ENCODE peak calls at places on chromosomes 11 and 22, in ten cellular contexts. One of them, this sample, is unnamed.

GRCh38 chr11:96341237-96342130 is 1.5 kb downstream of the MAML2 start:
- DNase-seq in HCT116: no peak
- DNase-seq in neural progenitor cell: peak; percentile 72
- DNase-seq in mammary epithelial cell: peak; percentile 46
- DNase-seq in GM23338: peak; percentile 56
- DNase-seq in GM23248: peak; percentile 65
- DNase-seq in GM12878: no peak
- DNase-seq in hepatocyte: peak; percentile 57
- DNase-seq in astrocyte: no peak
- DNase-seq in PC-3: peak; percentile 52
- DNase-seq in this sample: peak; percentile 35

GRCh38 chr11:88363004-88363403 is 25.5 kb upstream of the CTSC start:
- DNase-seq in HCT116: no peak
- DNase-seq in neural progenitor cell: no peak
- DNase-seq in mammary epithelial cell: no peak
- DNase-seq in GM23338: no peak
- DNase-seq in GM23248: no peak
- DNase-seq in GM12878: no peak
- DNase-seq in hepatocyte: no peak
- DNase-seq in astrocyte: no peak
- DNase-seq in PC-3: no peak
- DNase-seq in this sample: no peak

GRCh38 chr11:73372371-73372993 is 3.7 kb upstream of the RELT start:
- DNase-seq in HCT116: peak; percentile 21
- DNase-seq in neural progenitor cell: peak; percentile 50
- DNase-seq in mammary epithelial cell: no peak
- DNase-seq in GM23338: peak; percentile 75
- DNase-seq in GM23248: peak; percentile 63
- DNase-seq in GM12878: no peak
- DNase-seq in hepatocyte: no peak
- DNase-seq in astrocyte: no peak
- DNase-seq in PC-3: peak; percentile 44
- DNase-seq in this sample: no peak

GRCh38 chr11:30019481-30019880 is 2.7 kb upstream of the KCNA4 start:
- DNase-seq in HCT116: no peak
- DNase-seq in neural progenitor cell: no peak
- DNase-seq in mammary epithelial cell: no peak
- DNase-seq in GM23338: no peak
- DNase-seq in GM23248: no peak
- DNase-seq in GM12878: no peak
- DNase-seq in hepatocyte: no peak
- DNase-seq in astrocyte: no peak
- DNase-seq in PC-3: no peak
- DNase-seq in this sample: no peak

GRCh38 chr22:20904008-20904979 is 12.9 kb upstream of the CRKL start:
- DNase-seq in HCT116: peak; percentile 22
- DNase-seq in neural progenitor cell: no peak
- DNase-seq in mammary epithelial cell: peak; percentile 98
- DNase-seq in GM23338: no peak
- DNase-seq in GM23248: peak; percentile 99
- DNase-seq in GM12878: no peak
- DNase-seq in hepatocyte: peak; percentile 66
- DNase-seq in astrocyte: peak; percentile 94
- DNase-seq in PC-3: peak; percentile 91
- DNase-seq in this sample: no peak

GRCh38 chr11:11270236-11270775 is 82.7 kb downstream of the CSNK2A3 start:
- DNase-seq in HCT116: no peak
- DNase-seq in neural progenitor cell: no peak
- DNase-seq in mammary epithelial cell: no peak
- DNase-seq in GM23338: no peak
- DNase-seq in GM23248: no peak
- DNase-seq in GM12878: no peak
- DNase-seq in hepatocyte: no peak
- DNase-seq in astrocyte: no peak
- DNase-seq in PC-3: no peak
- DNase-seq in this sample: no peak

GRCh38 chr11:2393941-2394817 is 6.4 kb upstream of the TSSC4 start:
- DNase-seq in HCT116: no peak
- DNase-seq in neural progenitor cell: no peak
- DNase-seq in mammary epithelial cell: no peak
- DNase-seq in GM23338: no peak
- DNase-seq in GM23248: no peak
- DNase-seq in GM12878: no peak
- DNase-seq in hepatocyte: no peak
- DNase-seq in astrocyte: no peak
- DNase-seq in PC-3: no peak
- DNase-seq in this sample: no peak

GRCh38 chr22:39308614-39309363 is 10.6 kb downstream of the RPL3 start:
- DNase-seq in HCT116: peak; percentile 92
- DNase-seq in neural progenitor cell: no peak
- DNase-seq in mammary epithelial cell: peak; percentile 89
- DNase-seq in GM23338: peak; percentile 48
- DNase-seq in GM23248: peak; percentile 98
- DNase-seq in GM12878: no peak
- DNase-seq in hepatocyte: peak; percentile 83
- DNase-seq in astrocyte: peak; percentile 86
- DNase-seq in PC-3: peak; percentile 89
- DNase-seq in this sample: no peak

GRCh38 chr11:75371930-75372876 is 20.7 kb upstream of the ARRB1 start:
- DNase-seq in HCT116: no peak
- DNase-seq in neural progenitor cell: no peak
- DNase-seq in mammary epithelial cell: no peak
- DNase-seq in GM23338: no peak
- DNase-seq in GM23248: peak; percentile 68
- DNase-seq in GM12878: no peak
- DNase-seq in hepatocyte: peak; percentile 68
- DNase-seq in astrocyte: no peak
- DNase-seq in PC-3: peak; percentile 97
- DNase-seq in this sample: no peak

GRCh38 chr22:19942071-19942885 is 660 bp upstream of the TXNRD2 start:
- DNase-seq in HCT116: no peak
- DNase-seq in neural progenitor cell: no peak
- DNase-seq in mammary epithelial cell: no peak
- DNase-seq in GM23338: no peak
- DNase-seq in GM23248: peak; percentile 82
- DNase-seq in GM12878: no peak
- DNase-seq in hepatocyte: no peak
- DNase-seq in astrocyte: peak; percentile 69
- DNase-seq in PC-3: no peak
- DNase-seq in this sample: peak; percentile 55

GRCh38 chr11:109302591-109303334 is 119.2 kb upstream of the C11orf87 start:
- DNase-seq in HCT116: no peak
- DNase-seq in neural progenitor cell: no peak
- DNase-seq in mammary epithelial cell: no peak
- DNase-seq in GM23338: no peak
- DNase-seq in GM23248: no peak
- DNase-seq in GM12878: no peak
- DNase-seq in hepatocyte: no peak
- DNase-seq in astrocyte: peak; percentile 4
- DNase-seq in PC-3: no peak
- DNase-seq in this sample: no peak

GRCh38 chr11:117582491-117582890 is 214.5 kb downstream of the DSCAML1 start:
- DNase-seq in HCT116: no peak
- DNase-seq in neural progenitor cell: no peak
- DNase-seq in mammary epithelial cell: no peak
- DNase-seq in GM23338: no peak
- DNase-seq in GM23248: no peak
- DNase-seq in GM12878: no peak
- DNase-seq in hepatocyte: no peak
- DNase-seq in astrocyte: no peak
- DNase-seq in PC-3: no peak
- DNase-seq in this sample: no peak

GRCh38 chr11:79263001-79263400 is 177.8 kb downstream of the TENM4 start:
- DNase-seq in HCT116: no peak
- DNase-seq in neural progenitor cell: no peak
- DNase-seq in mammary epithelial cell: no peak
- DNase-seq in GM23338: no peak
- DNase-seq in GM23248: no peak
- DNase-seq in GM12878: no peak
- DNase-seq in hepatocyte: no peak
- DNase-seq in astrocyte: no peak
- DNase-seq in PC-3: no peak
- DNase-seq in this sample: no peak

GRCh38 chr11:128625766-128626165 is 38.4 kb upstream of the ETS1 start:
- DNase-seq in HCT116: no peak
- DNase-seq in neural progenitor cell: no peak
- DNase-seq in mammary epithelial cell: no peak
- DNase-seq in GM23338: no peak
- DNase-seq in GM23248: no peak
- DNase-seq in GM12878: no peak
- DNase-seq in hepatocyte: no peak
- DNase-seq in astrocyte: no peak
- DNase-seq in PC-3: no peak
- DNase-seq in this sample: no peak

GRCh38 chr11:134905513-134905912 is 493.5 kb upstream of the B3GAT1 start:
- DNase-seq in HCT116: no peak
- DNase-seq in neural progenitor cell: no peak
- DNase-seq in mammary epithelial cell: no peak
- DNase-seq in GM23338: no peak
- DNase-seq in GM23248: no peak
- DNase-seq in GM12878: no peak
- DNase-seq in hepatocyte: no peak
- DNase-seq in astrocyte: no peak
- DNase-seq in PC-3: no peak
- DNase-seq in this sample: no peak

GRCh38 chr22:41989246-41989645 is 9.3 kb upstream of the WBP2NL start:
- DNase-seq in HCT116: no peak
- DNase-seq in neural progenitor cell: no peak
- DNase-seq in mammary epithelial cell: no peak
- DNase-seq in GM23338: no peak
- DNase-seq in GM23248: no peak
- DNase-seq in GM12878: no peak
- DNase-seq in hepatocyte: no peak
- DNase-seq in astrocyte: no peak
- DNase-seq in PC-3: no peak
- DNase-seq in this sample: no peak

GRCh38 chr22:44449061-44449682 is 48.9 kb downstream of the RTL6 start:
- DNase-seq in HCT116: no peak
- DNase-seq in neural progenitor cell: no peak
- DNase-seq in mammary epithelial cell: peak; percentile 87
- DNase-seq in GM23338: no peak
- DNase-seq in GM23248: peak; percentile 95
- DNase-seq in GM12878: no peak
- DNase-seq in hepatocyte: peak; percentile 49
- DNase-seq in astrocyte: peak; percentile 92
- DNase-seq in PC-3: peak; percentile 89
- DNase-seq in this sample: no peak

GRCh38 chr11:68839953-68840641 is 1.6 kb downstream of the CPT1A start:
- DNase-seq in HCT116: no peak
- DNase-seq in neural progenitor cell: peak; percentile 18
- DNase-seq in mammary epithelial cell: no peak
- DNase-seq in GM23338: peak; percentile 76
- DNase-seq in GM23248: peak; percentile 53
- DNase-seq in GM12878: no peak
- DNase-seq in hepatocyte: no peak
- DNase-seq in astrocyte: no peak
- DNase-seq in PC-3: peak; percentile 53
- DNase-seq in this sample: peak; percentile 51
- H3K27me3 ChIP-seq in HCT116: no peaks in the 10 kb centered on the region
- H3K27me3 ChIP-seq in neural progenitor cell: peaks cover 100% of the 10 kb centered on the region
- H3K27me3 ChIP-seq in mammary epithelial cell: no peaks in the 10 kb centered on the region
- H3K27me3 ChIP-seq in GM23338: peaks cover 52% of the 10 kb centered on the region
- H3K27me3 ChIP-seq in GM23248: no peaks in the 10 kb centered on the region
- H3K27me3 ChIP-seq in GM12878: no peaks in the 10 kb centered on the region
- H3K27me3 ChIP-seq in hepatocyte: peaks cover 28% of the 10 kb centered on the region
- H3K27me3 ChIP-seq in astrocyte: peaks cover 23% of the 10 kb centered on the region
- H3K27me3 ChIP-seq in PC-3: no peaks in the 10 kb centered on the region
- H3K27me3 ChIP-seq in this sample: no peaks in the 10 kb centered on the region

DNA sequence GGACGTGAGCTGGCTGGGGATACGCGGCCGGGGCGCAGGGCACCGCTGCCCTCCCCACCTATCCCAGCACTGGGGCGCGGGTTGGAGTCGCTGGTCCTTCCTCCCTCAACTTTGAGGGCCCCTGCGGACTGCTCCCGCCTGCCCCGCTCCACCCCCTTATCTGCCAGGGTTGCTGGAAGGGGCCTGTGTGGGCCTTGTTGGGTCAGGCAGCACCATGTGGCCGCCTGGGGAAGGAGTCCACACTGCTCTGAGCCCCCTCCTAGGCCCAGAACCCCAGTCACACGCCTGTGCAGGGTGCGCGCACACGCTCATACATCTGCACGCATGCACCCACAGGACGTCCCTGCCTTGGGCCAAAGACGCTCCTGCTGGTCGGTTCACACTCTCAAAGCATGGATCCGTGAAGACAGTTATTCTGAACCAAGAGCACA is 595 bp downstream of the TUB start:
- DNase-seq in HCT116: no peak
- DNase-seq in neural progenitor cell: peak; percentile 37
- DNase-seq in mammary epithelial cell: no peak
- DNase-seq in GM23338: no peak
- DNase-seq in GM23248: peak; percentile 69
- DNase-seq in GM12878: no peak
- DNase-seq in hepatocyte: peak; percentile 19
- DNase-seq in astrocyte: no peak
- DNase-seq in PC-3: no peak
- DNase-seq in this sample: no peak
- TF ChIP-seq EZH2 in HCT116: no peak
- TF ChIP-seq EZH2 in neural progenitor cell: no peak
- TF ChIP-seq EZH2 in mammary epithelial cell: no peak
- TF ChIP-seq EZH2 in GM23338: no peak
- TF ChIP-seq EZH2 in GM23248: no peak
- TF ChIP-seq EZH2 in GM12878: no peak
- TF ChIP-seq EZH2 in hepatocyte: no peak
- TF ChIP-seq EZH2 in astrocyte: no peak
- TF ChIP-seq EZH2 in PC-3: no peak
- TF ChIP-seq EZH2 in this sample: no peak

GRCh38 chr22:30471616-30472318 is at the start of gene SEC14L3:
- DNase-seq in HCT116: no peak
- DNase-seq in neural progenitor cell: no peak
- DNase-seq in mammary epithelial cell: no peak
- DNase-seq in GM23338: no peak
- DNase-seq in GM23248: no peak
- DNase-seq in GM12878: no peak
- DNase-seq in hepatocyte: no peak
- DNase-seq in astrocyte: no peak
- DNase-seq in PC-3: no peak
- DNase-seq in this sample: no peak
- H3K27me3 ChIP-seq in HCT116: peaks cover 10% of the 10 kb centered on the region
- H3K27me3 ChIP-seq in neural progenitor cell: peaks cover 3% of the 10 kb centered on the region
- H3K27me3 ChIP-seq in mammary epithelial cell: no peaks in the 10 kb centered on the region
- H3K27me3 ChIP-seq in GM23338: no peaks in the 10 kb centered on the region
- H3K27me3 ChIP-seq in GM23248: peaks cover 10% of the 10 kb centered on the region
- H3K27me3 ChIP-seq in GM12878: peaks cover 2% of the 10 kb centered on the region
- H3K27me3 ChIP-seq in hepatocyte: peaks cover 6% of the 10 kb centered on the region
- H3K27me3 ChIP-seq in astrocyte: peaks cover 30% of the 10 kb centered on the region
- H3K27me3 ChIP-seq in PC-3: no peaks in the 10 kb centered on the region
- H3K27me3 ChIP-seq in this sample: peaks cover 9% of the 10 kb centered on the region

DNA sequence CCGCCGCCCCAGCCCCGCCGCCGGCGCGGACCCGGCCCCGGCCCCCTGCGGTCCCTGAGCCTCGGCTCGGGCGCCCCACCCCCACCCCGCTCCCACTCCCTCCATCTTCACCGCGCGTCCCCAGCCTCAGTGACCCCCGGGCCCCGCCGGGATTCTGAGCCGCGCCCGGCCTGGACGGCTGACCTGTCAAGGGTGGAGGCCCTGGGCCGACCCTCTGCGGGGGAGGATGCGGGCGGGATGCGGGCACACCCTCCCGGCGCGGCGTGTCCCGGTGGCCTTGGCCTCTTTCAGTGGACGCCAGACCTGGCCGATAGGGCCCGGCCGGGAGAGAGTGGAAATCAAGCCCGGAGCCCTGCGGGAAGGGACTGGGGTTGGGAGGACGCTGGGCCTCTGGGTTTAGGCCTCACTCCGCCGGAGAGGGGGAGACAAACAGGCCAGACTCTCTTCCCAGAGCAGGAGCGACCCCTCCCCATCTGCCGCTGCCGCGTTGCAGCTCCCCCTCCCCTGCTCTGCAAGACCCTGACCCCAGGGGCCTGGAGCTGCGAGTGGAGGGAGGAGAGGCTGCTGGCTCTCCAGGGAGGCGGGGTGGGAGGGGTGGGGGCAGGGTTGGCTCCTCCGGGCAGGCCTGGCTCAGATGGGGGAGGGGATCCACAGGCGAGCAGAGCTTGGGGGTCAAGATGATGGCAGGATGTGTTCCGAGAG is 525 bp downstream of the MAPK8IP2 start:
- DNase-seq in HCT116: no peak
- DNase-seq in neural progenitor cell: no peak
- DNase-seq in mammary epithelial cell: no peak
- DNase-seq in GM23338: no peak
- DNase-seq in GM23248: no peak
- DNase-seq in GM12878: no peak
- DNase-seq in hepatocyte: no peak
- DNase-seq in astrocyte: no peak
- DNase-seq in PC-3: no peak
- DNase-seq in this sample: no peak
- TF ChIP-seq EZH2 in HCT116: no peak
- TF ChIP-seq EZH2 in neural progenitor cell: peak; percentile 62
- TF ChIP-seq EZH2 in mammary epithelial cell: no peak
- TF ChIP-seq EZH2 in GM23338: peak; percentile 69
- TF ChIP-seq EZH2 in GM23248: no peak
- TF ChIP-seq EZH2 in GM12878: no peak
- TF ChIP-seq EZH2 in hepatocyte: no peak
- TF ChIP-seq EZH2 in astrocyte: peak; percentile 47
- TF ChIP-seq EZH2 in PC-3: no peak
- TF ChIP-seq EZH2 in this sample: no peak